ENCODE peak calls at places on chromosomes 16 and 17, in four cellular contexts. M, Q, P and S are unnamed samples.

GRCh38 chr17:81391268-81391963 is 3.8 kb upstream of the BAHCC1 start:
- DNase-seq in P (no peak), M (no peak), Q (peak; percentile 47), S (no peak)

GRCh38 chr17:75091855-75092327 is 4.1 kb downstream of the SLC16A5 start:
- DNase-seq in M (no peak), P (no peak), Q (no peak), S (peak; percentile 70)

GRCh38 chr16:52825882-52826281 is 226.8 kb downstream of the CHD9NB start:
- DNase-seq in M (no peak), P (no peak), Q (no peak), S (no peak)

GRCh38 chr16:508884-509736 is 18.4 kb upstream of the CAPN15 start:
- DNase-seq in P (peak; percentile 35), M (no peak), Q (no peak), S (no peak)

GRCh38 chr17:82238562-82239201 is 9.8 kb downstream of the SLC16A3 start:
- DNase-seq in M (no peak), P (peak; percentile 66), Q (no peak), S (peak; percentile 85)

GRCh38 chr16:30086291-30087140 is 5.2 kb downstream of the TBX6 start:
- DNase-seq in Q (no peak), P (no peak), M (no peak), S (no peak)

GRCh38 chr17:20095366-20096080 is 86.4 kb downstream of the SPECC1 start:
- DNase-seq in M (peak; percentile 67), P (peak; percentile 13), Q (no peak), S (peak; percentile 18)

GRCh38 chr16:84461029-84461415 is 43.4 kb downstream of the MEAK7 start:
- DNase-seq in P (no peak), M (no peak), Q (no peak), S (no peak)

GRCh38 chr17:36525113-36525512 is 9.6 kb downstream of the MYO19 start:
- DNase-seq in P (peak; percentile 65), M (no peak), Q (no peak), S (no peak)

GRCh38 chr17:6374761-6375312 is 60.1 kb downstream of the AIPL1 start:
- DNase-seq in M (peak; percentile 86), P (peak; percentile 61), Q (peak; percentile 61), S (peak; percentile 9)

GRCh38 chr17:30530346-30531025 is 53.3 kb downstream of the GOSR1 start:
- DNase-seq in M (no peak), Q (no peak), P (peak; percentile 71), S (no peak)

GRCh38 chr16:65142276-65142675 is 20.4 kb upstream of the CDH11 start:
- DNase-seq in Q (no peak), P (peak; percentile 16), M (no peak), S (no peak)

GRCh38 chr17:40615295-40615988 is 32.2 kb downstream of the SMARCE1 start:
- DNase-seq in M (peak; percentile 91), P (peak; percentile 47), Q (peak; percentile 77), S (peak; percentile 52)

GRCh38 chr16:14164916-14165684 is 94.0 kb downstream of the MRTFB start:
- DNase-seq in P (no peak), M (no peak), Q (no peak), S (no peak)

GRCh38 chr17:40846515-40847155 is 20.4 kb downstream of the KRT12 start:
- DNase-seq in M (no peak), P (no peak), Q (no peak), S (no peak)

GRCh38 chr16:526181-527014 is 1.1 kb upstream of the CAPN15 start:
- DNase-seq in P (peak; percentile 40), Q (no peak), M (no peak), S (peak; percentile 43)

GRCh38 chr16:525123-525519 is 2.4 kb upstream of the CAPN15 start:
- DNase-seq in M (no peak), P (no peak), Q (no peak), S (no peak)

GRCh38 chr17:38357488-38358123 is 6.0 kb downstream of the SOCS7 start:
- DNase-seq in M (no peak), P (no peak), Q (no peak), S (no peak)

GRCh38 chr16:57039148-57039812 is 49.9 kb downstream of the NLRC5 start:
- DNase-seq in M (no peak), P (peak; percentile 81), Q (no peak), S (no peak)

GRCh38 chr17:21108651-21109050 is 18.1 kb upstream of the DHRS7B start:
- DNase-seq in Q (no peak), P (no peak), M (no peak), S (no peak)

GRCh38 chr16:17885659-17886200 is 415.0 kb upstream of the XYLT1 start:
- DNase-seq in P (no peak), M (no peak), Q (no peak), S (no peak)

GRCh38 chr16:84103678-84104077 is 13.1 kb downstream of the MBTPS1 start:
- DNase-seq in Q (no peak), P (no peak), M (no peak), S (no peak)

GRCh38 chr17:57874434-57875108 is 24.7 kb upstream of the MRPS23 start:
- DNase-seq in M (no peak), Q (peak; percentile 83), P (peak; percentile 95), S (no peak)

GRCh38 chr16:1946495-1947368 is 3.7 kb upstream of the MSRB1 start:
- DNase-seq in Q (no peak), M (no peak), P (no peak), S (no peak)

GRCh38 chr16:87047221-87048037 is 269.8 kb downstream of the C16orf95 start:
- DNase-seq in Q (no peak), P (peak; percentile 45), M (no peak), S (no peak)

GRCh38 chr16:55613578-55614333 is 42.0 kb upstream of the SLC6A2 start:
- DNase-seq in M (no peak), P (no peak), Q (no peak), S (no peak)

GRCh38 chr17:80028030-80028429 is 7.6 kb downstream of the TBC1D16 start:
- DNase-seq in Q (no peak), M (no peak), P (no peak), S (no peak)

GRCh38 chr17:42246515-42246914 is 29.7 kb downstream of the STAT5B start:
- DNase-seq in P (peak; percentile 65), Q (no peak), M (no peak), S (no peak)

GRCh38 chr17:35141681-35142466 is at the start of gene NLE1:
- DNase-seq in Q (peak; percentile 98), M (peak; percentile 86), P (peak; percentile 74), S (peak; percentile 95)

GRCh38 chr17:47072881-47073280 is 93.8 kb upstream of the RPRML start:
- DNase-seq in M (no peak), Q (peak; percentile 30), P (peak; percentile 33), S (no peak)

GRCh38 chr17:50129946-50130777 is at the start of gene SAMD14:
- DNase-seq in M (peak; percentile 74), Q (no peak), P (peak; percentile 25), S (peak; percentile 28)

GRCh38 chr17:17018612-17019429 is 23.4 kb upstream of the MPRIP start:
- DNase-seq in P (no peak), Q (no peak), M (no peak), S (no peak)

GRCh38 chr16:89507834-89508590 is at the start of gene SPG7:
- DNase-seq in M (peak; percentile 94), P (peak; percentile 82), Q (peak; percentile 95), S (peak; percentile 93)

GRCh38 chr16:58471209-58471975 is 28.6 kb upstream of the NDRG4 start:
- DNase-seq in Q (no peak), M (no peak), P (no peak), S (no peak)

GRCh38 chr16:31063843-31064611 is 10.0 kb downstream of the ZNF668 start:
- DNase-seq in M (no peak), P (no peak), Q (no peak), S (no peak)

DNA sequence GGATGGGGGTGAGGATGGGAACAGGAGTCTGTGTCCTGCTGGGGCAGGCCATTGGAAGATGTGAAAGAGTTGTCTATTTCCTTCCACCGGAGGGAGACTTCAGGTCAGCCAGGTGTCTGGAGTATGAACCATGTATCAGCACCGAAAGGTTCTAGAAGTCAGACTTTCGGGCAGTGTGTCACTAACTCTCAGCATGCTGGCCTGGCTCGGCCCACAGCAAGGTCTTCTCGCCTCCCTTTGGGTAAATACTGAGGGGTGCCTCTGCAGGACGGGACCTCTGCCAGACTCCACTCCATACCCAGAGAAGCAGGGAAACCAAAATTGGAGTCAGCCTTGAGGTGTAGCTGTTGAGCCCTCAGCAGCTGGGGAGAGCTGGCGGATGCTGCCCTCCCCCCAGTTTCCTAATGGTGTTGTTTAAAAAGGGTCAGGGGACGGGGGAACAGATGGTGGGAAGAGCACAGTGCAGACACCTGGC is 507 bp downstream of the CIITA start:
- DNase-seq in M (no peak), Q (no peak), P (no peak), S (no peak)
- H3K27ac ChIP-seq in M (no peak overlapping the region), Q (no peak overlapping the region), P (no peak overlapping the region), S (no peak overlapping the region)

DNA sequence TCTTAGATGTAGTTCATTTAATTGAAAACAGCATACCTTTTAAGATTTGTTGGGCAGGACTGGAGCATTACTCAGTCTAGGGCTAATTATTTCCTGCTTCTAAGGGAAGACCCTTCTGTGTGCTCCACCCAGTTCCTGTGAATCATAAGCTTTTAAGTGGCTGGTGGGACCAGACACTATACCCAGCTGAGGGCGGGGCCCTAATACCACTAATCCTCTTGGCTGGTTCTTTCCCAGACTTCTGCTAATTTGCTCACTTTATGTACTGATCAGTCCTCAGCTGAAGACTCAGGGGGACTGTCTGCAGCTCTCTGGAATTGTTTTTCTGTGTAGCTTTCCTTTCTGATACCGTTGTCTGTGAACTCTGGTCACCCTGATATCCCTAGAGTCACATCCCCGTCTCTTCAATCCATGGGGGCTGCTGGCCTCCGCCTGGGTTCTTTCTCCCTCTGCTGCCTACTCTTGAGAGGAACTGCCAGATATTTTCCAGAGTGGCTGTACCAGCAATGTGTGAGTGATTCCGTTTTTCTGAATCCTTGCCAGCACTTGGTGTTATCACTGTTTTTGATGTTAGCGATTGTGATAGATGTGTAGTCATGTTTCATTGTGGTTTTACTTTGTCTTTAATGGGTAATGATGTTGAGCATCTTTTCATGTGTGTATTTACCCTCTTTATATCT is 35.1 kb downstream of the MFSD11 start:
- DNase-seq in Q (no peak), M (no peak), P (peak; percentile 70), S (peak; percentile 58)
- TF ChIP-seq CEBPB in Q (no peak), M (no peak), P (no peak), S (no peak)

DNA sequence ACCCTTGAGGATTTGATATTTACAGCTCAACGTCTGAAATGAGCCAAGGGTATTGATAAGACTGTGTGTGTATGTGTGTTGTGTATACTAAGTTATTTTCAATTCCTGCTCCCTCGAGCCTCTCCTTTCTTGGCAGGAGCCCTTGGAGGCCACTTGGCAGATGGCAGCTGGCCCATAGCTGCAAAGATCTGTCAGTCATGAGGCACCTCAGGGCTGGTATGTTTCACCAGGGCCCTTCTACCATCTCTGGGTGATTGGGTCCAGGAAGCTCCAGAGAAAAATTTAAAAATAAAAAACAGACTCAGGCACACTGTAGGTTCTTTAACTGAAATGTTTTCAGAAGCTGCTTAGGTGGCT is 355.7 kb downstream of the HAPSTR1 start:
- DNase-seq in Q (no peak), P (no peak), M (no peak), S (no peak)
- H3K27ac ChIP-seq in Q (no peak overlapping the region), P (no peak overlapping the region), M (no peak overlapping the region), S (no peak overlapping the region)

GRCh38 chr17:10727192-10727591 is 2.6 kb downstream of the TMEM220 start:
- DNase-seq in P (no peak), M (no peak), Q (no peak), S (no peak)
- TF ChIP-seq CEBPB in P (no peak), M (no peak), Q (no peak), S (no peak)